ENCODE peak calls at places on chromosome 9, in seven cellular contexts. I is mesendoderm, C is IMR-90, N is H9, K is trophoblast cell, L is mesenchymal stem cell, R is H1. A is an unnamed sample.

GRCh38 chr9:21294904-21295538 is 10.1 kb downstream of the IFNA5 start:
- DNase-seq in I (no peak), C (no peak), N (no peak), K (no peak), L (no peak), R (no peak), A (no peak)

GRCh38 chr9:69250681-69251080 is 74.3 kb upstream of the ENTREP1 start:
- DNase-seq in I (no peak), C (no peak), N (no peak), K (no peak), L (no peak), R (no peak), A (no peak)

GRCh38 chr9:133747309-133747708 is 9.2 kb upstream of the SARDH start:
- DNase-seq in I (no peak), C (no peak), N (no peak), K (no peak), L (no peak), R (no peak), A (no peak)

GRCh38 chr9:127049044-127049443 is 73.4 kb downstream of the ANGPTL2 start:
- DNase-seq in I (no peak), C (peak), N (no peak), K (no peak), L (peak), R (peak), A (no peak)

GRCh38 chr9:109098221-109098959 is 21.4 kb downstream of the TMEM245 start:
- DNase-seq in I (peak), C (peak), N (no peak), K (no peak), L (peak), R (no peak), A (peak)

GRCh38 chr9:5630038-5630507 is 1.2 kb downstream of the RIC1 start:
- DNase-seq in I (peak), C (no peak), N (no peak), K (no peak), L (peak), R (no peak), A (peak)

GRCh38 chr9:134368571-134368970 is 42.3 kb downstream of the RXRA start:
- DNase-seq in I (no peak), C (no peak), N (no peak), K (no peak), L (peak), R (no peak), A (no peak)

GRCh38 chr9:77598961-77599360 is 49.2 kb downstream of the GNA14 start:
- DNase-seq in I (no peak), C (no peak), N (no peak), K (no peak), L (no peak), R (no peak), A (no peak)

GRCh38 chr9:113516840-113517577 is 53.5 kb downstream of the RGS3 start:
- DNase-seq in I (no peak), C (peak), N (no peak), K (no peak), L (no peak), R (no peak), A (no peak)

GRCh38 chr9:75451505-75451904 is 363.2 kb downstream of the OSTF1 start:
- DNase-seq in I (no peak), C (no peak), N (no peak), K (no peak), L (no peak), R (no peak), A (no peak)

GRCh38 chr9:86282077-86282978 is at the start of gene ISCA1:
- DNase-seq in I (peak), C (peak), N (peak), K (peak), L (peak), R (peak), A (peak)

GRCh38 chr9:36597412-36598178 is 24.9 kb downstream of the MELK start:
- DNase-seq in I (peak), C (peak), N (no peak), K (no peak), L (peak), R (no peak), A (no peak)

GRCh38 chr9:5425006-5425628 is 12.6 kb downstream of the PLGRKT start:
- DNase-seq in I (peak), C (no peak), N (no peak), K (no peak), L (peak), R (no peak), A (no peak)

GRCh38 chr9:4934976-4935672 is 49.9 kb upstream of the JAK2 start:
- DNase-seq in I (no peak), C (no peak), N (no peak), K (no peak), L (no peak), R (no peak), A (peak)

GRCh38 chr9:111572945-111573604 is 26.4 kb downstream of the PTGR1 start:
- DNase-seq in I (no peak), C (peak), N (no peak), K (no peak), L (peak), R (no peak), A (no peak)

GRCh38 chr9:111891910-111892499 is 4.6 kb upstream of the UGCG start:
- DNase-seq in I (peak), C (no peak), N (no peak), K (peak), L (no peak), R (no peak), A (no peak)

GRCh38 chr9:14451949-14452348 is 138.0 kb upstream of the NFIB start:
- DNase-seq in I (no peak), C (no peak), N (no peak), K (no peak), L (no peak), R (no peak), A (no peak)

GRCh38 chr9:12774861-12775367 is at the start of gene LURAP1L:
- DNase-seq in I (peak), C (peak), N (peak), K (peak), L (peak), R (peak), A (peak)

GRCh38 chr9:12773562-12773961 is 1.3 kb upstream of the LURAP1L start:
- DNase-seq in I (no peak), C (peak), N (no peak), K (no peak), L (no peak), R (no peak), A (no peak)

GRCh38 chr9:12775963-12776774 is 1.3 kb downstream of the LURAP1L start:
- DNase-seq in I (peak), C (peak), N (peak), K (peak), L (peak), R (peak), A (peak)

GRCh38 chr9:12776775-12777055 is 1.9 kb downstream of the LURAP1L start:
- DNase-seq in I (no peak), C (peak), N (no peak), K (peak), L (peak), R (no peak), A (no peak)

GRCh38 chr9:12775373-12775962 is 648 bp downstream of the LURAP1L start:
- DNase-seq in I (peak), C (no peak), N (peak), K (no peak), L (peak), R (peak), A (peak)
- H3K23ac ChIP-seq in I (no peak), C (peak), N (no peak), K (no peak), L (no peak), R (no peak), A (no peak)

GRCh38 chr9:80804873-80805272 is 884.5 kb downstream of the TLE1 start:
- DNase-seq in I (no peak), C (no peak), N (no peak), K (no peak), L (no peak), R (no peak), A (no peak)
- H3K23ac ChIP-seq in I (no peak), C (no peak), N (no peak), K (no peak), L (no peak), R (no peak), A (no peak)

GRCh38 chr9:114558027-114558675 is 29.4 kb upstream of the ATP6V1G1 start:
- DNase-seq in I (peak), C (no peak), N (no peak), K (no peak), L (peak), R (no peak), A (no peak)

GRCh38 chr9:114551750-114552685 is 35.6 kb upstream of the ATP6V1G1 start:
- DNase-seq in I (peak), C (peak), N (no peak), K (peak), L (peak), R (no peak), A (no peak)

GRCh38 chr9:114552716-114553115 is 34.9 kb upstream of the ATP6V1G1 start:
- DNase-seq in I (no peak), C (peak), N (no peak), K (no peak), L (peak), R (no peak), A (no peak)

GRCh38 chr9:114549677-114550330 is 37.8 kb upstream of the ATP6V1G1 start:
- DNase-seq in I (no peak), C (peak), N (no peak), K (peak), L (no peak), R (no peak), A (no peak)

DNA sequence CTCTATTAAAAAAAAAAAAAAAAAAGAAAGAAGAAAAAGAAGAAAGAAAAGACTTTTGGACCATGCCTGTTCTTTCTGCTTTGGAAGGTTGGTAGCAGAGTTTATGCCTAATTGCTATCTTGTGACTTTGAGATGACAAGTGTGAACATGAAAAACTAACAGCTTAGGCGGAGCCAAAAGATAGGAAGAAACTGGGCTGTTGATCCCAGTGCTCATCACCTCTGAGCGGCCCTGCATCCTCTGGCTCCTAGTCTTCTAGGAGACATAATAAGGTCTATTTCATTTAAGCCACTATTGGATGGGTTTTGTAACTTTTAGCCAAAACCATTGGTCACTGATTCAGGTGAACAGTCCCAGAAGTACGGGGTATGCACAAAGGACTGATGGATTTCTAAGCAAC is 34.4 kb upstream of the ATP6V1G1 start:
- DNase-seq in I (no peak), C (no peak), N (no peak), K (no peak), L (no peak), R (no peak), A (no peak)
- H3K23ac ChIP-seq in I (no peak), C (no peak), N (no peak), K (no peak), L (no peak), R (no peak), A (no peak)

GRCh38 chr9:25691786-25692185 is 13.5 kb upstream of the TUSC1 start:
- DNase-seq in I (no peak), C (peak), N (no peak), K (no peak), L (peak), R (no peak), A (no peak)
- H3K23ac ChIP-seq in I (no peak), C (no peak), N (no peak), K (no peak), L (no peak), R (no peak), A (no peak)

DNA sequence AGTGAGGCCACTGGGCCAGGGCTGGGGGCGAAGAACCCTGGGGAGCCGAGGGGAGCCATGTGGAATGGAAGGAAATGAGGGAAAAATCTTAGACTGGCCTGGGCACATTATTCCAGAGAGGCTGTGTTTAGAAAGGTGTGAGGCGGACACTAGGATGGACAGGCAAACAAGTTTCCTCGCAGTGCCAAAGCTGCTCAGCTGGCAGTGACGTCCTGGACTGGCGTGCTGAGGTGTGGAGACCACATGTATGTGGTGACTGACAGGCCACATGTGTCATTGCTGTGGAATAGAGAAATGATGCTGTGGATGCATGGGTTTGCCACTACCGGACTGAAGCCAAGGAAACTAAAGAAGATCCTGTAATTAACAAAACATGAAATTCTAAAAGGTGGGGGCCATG is 42.6 kb downstream of the RASEF start:
- DNase-seq in I (no peak), C (no peak), N (no peak), K (no peak), L (no peak), R (no peak), A (no peak)
- H3K23ac ChIP-seq in I (no peak), C (no peak), N (no peak), K (peak), L (no peak), R (no peak), A (no peak)